ENCODE peak calls at places on chromosomes 12 and 14, in five cellular contexts. I is HFFc6, Z is NCI-H2107, G is naive B cell, W is GM13976. C is an unnamed sample.

GRCh38 chr12:14874882-14875281 is 10.8 kb downstream of the MGP start:
- DNase-seq in I (no peak), W (no peak), Z (no peak), G (no peak), C (no peak)

GRCh38 chr14:69674546-69675245 is 63.3 kb downstream of the SUSD6 start:
- DNase-seq in I (no peak), Z (no peak), G (no peak), W (no peak), C (no peak)

GRCh38 chr14:30855345-30856037 is 18.9 kb upstream of the COCH start:
- DNase-seq in G (no peak), Z (no peak), W (peak; percentile 67), I (no peak), C (peak; percentile 48)

GRCh38 chr14:24417832-24418491 is 11.5 kb downstream of the CBLN3 start:
- DNase-seq in G (no peak), Z (no peak), I (no peak), W (no peak), C (no peak)

GRCh38 chr12:69330475-69331473 is 17.4 kb upstream of the LYZ start:
- DNase-seq in G (peak; percentile 37), I (no peak), Z (no peak), W (peak; percentile 32), C (peak; percentile 66)

GRCh38 chr14:96592591-96593388 is 90.6 kb downstream of the PAPOLA start:
- DNase-seq in G (peak; percentile 18), I (no peak), Z (peak; percentile 14), W (peak; percentile 90), C (peak; percentile 56)

GRCh38 chr14:98961191-98961590 is 310.8 kb downstream of the BCL11B start:
- DNase-seq in Z (no peak), W (no peak), I (no peak), G (no peak), C (no peak)

GRCh38 chr12:123996581-123996980 is 23.6 kb downstream of the ZNF664 start:
- DNase-seq in I (no peak), G (no peak), Z (no peak), W (no peak), C (no peak)

GRCh38 chr12:5506821-5507231 is 74.9 kb downstream of the NTF3 start:
- DNase-seq in Z (no peak), W (no peak), G (no peak), I (no peak), C (no peak)

GRCh38 chr14:72619881-72620280 is 274.0 kb downstream of the DPF3 start:
- DNase-seq in Z (no peak), W (no peak), I (no peak), G (no peak), C (no peak)

GRCh38 chr12:109822951-109823411 is 10.2 kb downstream of the TRPV4 start:
- DNase-seq in I (no peak), Z (no peak), G (no peak), W (no peak), C (no peak)

GRCh38 chr12:46478123-46478522 is 105.5 kb upstream of the SLC38A2 start:
- DNase-seq in Z (no peak), G (no peak), W (no peak), I (no peak), C (no peak)

GRCh38 chr12:94954029-94954685 is 49.3 kb downstream of the NDUFA12 start:
- DNase-seq in I (peak; percentile 21), Z (no peak), W (no peak), G (no peak), C (no peak)

GRCh38 chr12:124636138-124636968 is 68.9 kb upstream of the NCOR2 start:
- DNase-seq in W (no peak), Z (no peak), I (peak; percentile 58), G (no peak), C (peak; percentile 28)

GRCh38 chr12:46214668-46215429 is 54.0 kb downstream of the SLC38A1 start:
- DNase-seq in Z (no peak), G (peak; percentile 59), I (no peak), W (no peak), C (peak; percentile 85)

GRCh38 chr12:51593539-51593938 is 2.5 kb downstream of the SCN8A start:
- DNase-seq in I (peak; percentile 47), G (no peak), Z (no peak), W (no peak), C (peak; percentile 27)

GRCh38 chr12:101670007-101670671 is 27.3 kb upstream of the CHPT1 start:
- DNase-seq in I (peak; percentile 61), W (peak; percentile 28), G (peak; percentile 44), Z (no peak), C (peak; percentile 46)

C was measured in GM12865.